ENCODE peak calls at places on chromosomes 11 and 22, in six cellular contexts. One of them, this sample, is unnamed.

GRCh38 chr11:44315947-44316387 is 6.0 kb upstream of the ALX4 start:
- DNase-seq in mesendoderm: no peak
- DNase-seq in choroid plexus epithelial cell: no peak
- DNase-seq in IMR-90: peak; percentile 22
- DNase-seq in psoas muscle: peak; percentile 68
- DNase-seq in mesenchymal stem cell: peak; percentile 39
- DNase-seq in this sample: no peak

GRCh38 chr22:44648821-44649566 is 53.0 kb upstream of the PRR5 start:
- DNase-seq in mesendoderm: no peak
- DNase-seq in choroid plexus epithelial cell: peak; percentile 49
- DNase-seq in IMR-90: peak; percentile 98
- DNase-seq in psoas muscle: peak; percentile 64
- DNase-seq in mesenchymal stem cell: peak; percentile 58
- DNase-seq in this sample: no peak

GRCh38 chr22:22030493-22031182 is 48.1 kb upstream of the TOP3B start:
- DNase-seq in mesendoderm: peak; percentile 57
- DNase-seq in choroid plexus epithelial cell: peak; percentile 65
- DNase-seq in IMR-90: peak; percentile 50
- DNase-seq in psoas muscle: peak; percentile 61
- DNase-seq in mesenchymal stem cell: peak; percentile 7
- DNase-seq in this sample: no peak

GRCh38 chr11:119144825-119145476 is 3.9 kb upstream of the ABCG4 start:
- DNase-seq in mesendoderm: peak; percentile 94
- DNase-seq in choroid plexus epithelial cell: peak; percentile 84
- DNase-seq in IMR-90: peak; percentile 68
- DNase-seq in psoas muscle: peak; percentile 66
- DNase-seq in mesenchymal stem cell: peak; percentile 83
- DNase-seq in this sample: peak; percentile 71

GRCh38 chr11:85316967-85317366 is 310.2 kb downstream of the DLG2 start:
- DNase-seq in mesendoderm: no peak
- DNase-seq in choroid plexus epithelial cell: no peak
- DNase-seq in IMR-90: no peak
- DNase-seq in psoas muscle: no peak
- DNase-seq in mesenchymal stem cell: no peak
- DNase-seq in this sample: peak; percentile 0

GRCh38 chr11:67253872-67254624 is 12.2 kb upstream of the GRK2 start:
- DNase-seq in mesendoderm: no peak
- DNase-seq in choroid plexus epithelial cell: no peak
- DNase-seq in IMR-90: no peak
- DNase-seq in psoas muscle: no peak
- DNase-seq in mesenchymal stem cell: no peak
- DNase-seq in this sample: no peak

GRCh38 chr11:106608677-106609076 is 409.6 kb downstream of the GUCY1A2 start:
- DNase-seq in mesendoderm: no peak
- DNase-seq in choroid plexus epithelial cell: peak; percentile 57
- DNase-seq in IMR-90: peak; percentile 69
- DNase-seq in psoas muscle: no peak
- DNase-seq in mesenchymal stem cell: peak; percentile 33
- DNase-seq in this sample: no peak

GRCh38 chr22:30104501-30105156 is 24.4 kb downstream of the HORMAD2 start:
- DNase-seq in mesendoderm: no peak
- DNase-seq in choroid plexus epithelial cell: peak; percentile 15
- DNase-seq in IMR-90: peak; percentile 54
- DNase-seq in psoas muscle: no peak
- DNase-seq in mesenchymal stem cell: no peak
- DNase-seq in this sample: no peak

GRCh38 chr22:49432211-49432905 is 395.3 kb downstream of the BRD1 start:
- DNase-seq in mesendoderm: no peak
- DNase-seq in choroid plexus epithelial cell: no peak
- DNase-seq in IMR-90: no peak
- DNase-seq in psoas muscle: no peak
- DNase-seq in mesenchymal stem cell: no peak
- DNase-seq in this sample: no peak

GRCh38 chr11:287821-288327 is 1.1 kb upstream of the PGGHG start:
- DNase-seq in mesendoderm: no peak
- DNase-seq in choroid plexus epithelial cell: no peak
- DNase-seq in IMR-90: no peak
- DNase-seq in psoas muscle: peak; percentile 54
- DNase-seq in mesenchymal stem cell: no peak
- DNase-seq in this sample: peak; percentile 86
- H3K4me3 ChIP-seq in mesendoderm: peak overlapping the region; percentile 36
- H3K4me3 ChIP-seq in choroid plexus epithelial cell: peak overlapping the region; percentile 56
- H3K4me3 ChIP-seq in IMR-90: peak overlapping the region; percentile 67
- H3K4me3 ChIP-seq in psoas muscle: peak overlapping the region; percentile 72
- H3K4me3 ChIP-seq in mesenchymal stem cell: peak overlapping the region; percentile 75
- H3K4me3 ChIP-seq in this sample: peak overlapping the region; percentile 47

GRCh38 chr22:36858966-36859365 is 1.8 kb upstream of the NCF4 start:
- DNase-seq in mesendoderm: no peak
- DNase-seq in choroid plexus epithelial cell: no peak
- DNase-seq in IMR-90: no peak
- DNase-seq in psoas muscle: no peak
- DNase-seq in mesenchymal stem cell: no peak
- DNase-seq in this sample: no peak

GRCh38 chr22:36862251-36863242 is 1.7 kb downstream of the NCF4 start:
- DNase-seq in mesendoderm: no peak
- DNase-seq in choroid plexus epithelial cell: no peak
- DNase-seq in IMR-90: no peak
- DNase-seq in psoas muscle: no peak
- DNase-seq in mesenchymal stem cell: no peak
- DNase-seq in this sample: no peak

GRCh38 chr22:36860438-36860820 is 377 bp upstream of the NCF4 start:
- DNase-seq in mesendoderm: no peak
- DNase-seq in choroid plexus epithelial cell: no peak
- DNase-seq in IMR-90: no peak
- DNase-seq in psoas muscle: no peak
- DNase-seq in mesenchymal stem cell: no peak
- DNase-seq in this sample: no peak

GRCh38 chr22:36860017-36860416 is 789 bp upstream of the NCF4 start:
- DNase-seq in mesendoderm: no peak
- DNase-seq in choroid plexus epithelial cell: no peak
- DNase-seq in IMR-90: no peak
- DNase-seq in psoas muscle: no peak
- DNase-seq in mesenchymal stem cell: no peak
- DNase-seq in this sample: no peak

GRCh38 chr22:36860821-36861659 is at the start of gene NCF4:
- DNase-seq in mesendoderm: no peak
- DNase-seq in choroid plexus epithelial cell: no peak
- DNase-seq in IMR-90: no peak
- DNase-seq in psoas muscle: peak; percentile 80
- DNase-seq in mesenchymal stem cell: no peak
- DNase-seq in this sample: peak; percentile 45
- H3K4me3 ChIP-seq in mesendoderm: no peak within 1 kb of the TSS
- H3K4me3 ChIP-seq in choroid plexus epithelial cell: no peak within 1 kb of the TSS
- H3K4me3 ChIP-seq in IMR-90: no peak within 1 kb of the TSS
- H3K4me3 ChIP-seq in psoas muscle: peak within 1 kb of the TSS; percentile 36
- H3K4me3 ChIP-seq in mesenchymal stem cell: no peak within 1 kb of the TSS
- H3K4me3 ChIP-seq in this sample: peak within 1 kb of the TSS; percentile 14

GRCh38 chr11:79173615-79174014 is 267.2 kb downstream of the TENM4 start:
- DNase-seq in mesendoderm: no peak
- DNase-seq in choroid plexus epithelial cell: peak; percentile 62
- DNase-seq in IMR-90: peak; percentile 77
- DNase-seq in psoas muscle: no peak
- DNase-seq in mesenchymal stem cell: peak; percentile 58
- DNase-seq in this sample: no peak
- H3K4me3 ChIP-seq in mesendoderm: no peak overlapping the region
- H3K4me3 ChIP-seq in choroid plexus epithelial cell: no peak overlapping the region
- H3K4me3 ChIP-seq in IMR-90: no peak overlapping the region
- H3K4me3 ChIP-seq in psoas muscle: no peak overlapping the region
- H3K4me3 ChIP-seq in mesenchymal stem cell: peak overlapping the region; percentile 52
- H3K4me3 ChIP-seq in this sample: no peak overlapping the region

GRCh38 chr11:394858-395655 is 1.0 kb downstream of the PKP3 start:
- DNase-seq in mesendoderm: no peak
- DNase-seq in choroid plexus epithelial cell: no peak
- DNase-seq in IMR-90: no peak
- DNase-seq in psoas muscle: no peak
- DNase-seq in mesenchymal stem cell: no peak
- DNase-seq in this sample: no peak

GRCh38 chr11:393219-394033 is 583 bp upstream of the PKP3 start:
- DNase-seq in mesendoderm: no peak
- DNase-seq in choroid plexus epithelial cell: peak; percentile 70
- DNase-seq in IMR-90: peak; percentile 78
- DNase-seq in psoas muscle: no peak
- DNase-seq in mesenchymal stem cell: peak; percentile 86
- DNase-seq in this sample: peak; percentile 76

GRCh38 chr11:395866-396265 is 1.9 kb downstream of the PKP3 start:
- DNase-seq in mesendoderm: no peak
- DNase-seq in choroid plexus epithelial cell: no peak
- DNase-seq in IMR-90: no peak
- DNase-seq in psoas muscle: no peak
- DNase-seq in mesenchymal stem cell: no peak
- DNase-seq in this sample: no peak

GRCh38 chr11:392102-392777 is 1.8 kb upstream of the PKP3 start:
- DNase-seq in mesendoderm: no peak
- DNase-seq in choroid plexus epithelial cell: no peak
- DNase-seq in IMR-90: no peak
- DNase-seq in psoas muscle: no peak
- DNase-seq in mesenchymal stem cell: no peak
- DNase-seq in this sample: no peak

DNA sequence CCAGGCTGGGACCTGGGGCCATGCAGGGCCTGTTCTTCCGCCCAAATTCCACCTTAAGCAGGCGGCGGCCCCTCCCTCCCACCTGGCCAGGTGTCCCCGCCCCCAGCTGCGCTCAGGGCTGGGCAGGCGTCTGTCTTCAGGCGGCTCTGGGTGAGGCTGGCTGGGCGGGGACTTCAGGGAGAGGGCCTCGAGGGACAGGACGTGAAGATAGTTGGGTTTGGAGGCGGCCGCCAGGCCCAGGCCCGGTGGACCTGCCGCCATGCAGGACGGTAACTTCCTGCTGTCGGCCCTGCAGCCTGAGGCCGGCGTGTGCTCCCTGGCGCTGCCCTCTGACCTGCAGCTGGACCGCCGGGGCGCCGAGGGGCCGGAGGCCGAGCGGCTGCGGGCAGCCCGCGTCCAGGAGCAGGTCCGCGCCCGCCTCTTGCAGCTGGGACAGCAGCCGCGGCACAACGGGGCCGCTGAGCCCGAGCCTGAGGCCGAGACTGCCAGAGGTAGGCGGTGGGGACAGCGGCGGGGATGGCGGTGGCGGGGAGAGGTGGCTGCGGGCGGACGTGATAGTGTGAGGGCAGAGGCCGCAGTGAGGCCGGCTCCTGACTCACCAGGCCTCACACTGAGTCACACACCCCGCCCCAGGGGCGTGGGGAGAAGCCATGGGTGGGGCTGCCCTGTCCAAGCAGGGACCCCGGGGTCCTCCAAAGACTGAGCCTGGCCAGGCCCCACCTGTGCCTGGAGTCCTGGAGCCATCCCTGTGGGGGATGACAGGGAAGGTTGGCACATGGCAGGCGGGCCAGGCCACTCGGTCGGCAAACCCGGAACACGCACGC is at the start of gene PKP3:
- DNase-seq in mesendoderm: peak; percentile 81
- DNase-seq in choroid plexus epithelial cell: peak; percentile 46
- DNase-seq in IMR-90: peak; percentile 60
- DNase-seq in psoas muscle: no peak
- DNase-seq in mesenchymal stem cell: peak; percentile 83
- DNase-seq in this sample: peak; percentile 95
- H3K4me3 ChIP-seq in mesendoderm: peak within 1 kb of the TSS; percentile 40
- H3K4me3 ChIP-seq in choroid plexus epithelial cell: no peak within 1 kb of the TSS
- H3K4me3 ChIP-seq in IMR-90: no peak within 1 kb of the TSS
- H3K4me3 ChIP-seq in psoas muscle: no peak within 1 kb of the TSS
- H3K4me3 ChIP-seq in mesenchymal stem cell: peak within 1 kb of the TSS; percentile 55
- H3K4me3 ChIP-seq in this sample: peak within 1 kb of the TSS; percentile 39

GRCh38 chr22:38823076-38823475 is 20.8 kb downstream of the NPTXR start:
- DNase-seq in mesendoderm: no peak
- DNase-seq in choroid plexus epithelial cell: no peak
- DNase-seq in IMR-90: no peak
- DNase-seq in psoas muscle: no peak
- DNase-seq in mesenchymal stem cell: no peak
- DNase-seq in this sample: no peak
- H3K4me3 ChIP-seq in mesendoderm: no peak overlapping the region
- H3K4me3 ChIP-seq in choroid plexus epithelial cell: no peak overlapping the region
- H3K4me3 ChIP-seq in IMR-90: no peak overlapping the region
- H3K4me3 ChIP-seq in psoas muscle: no peak overlapping the region
- H3K4me3 ChIP-seq in mesenchymal stem cell: no peak overlapping the region
- H3K4me3 ChIP-seq in this sample: no peak overlapping the region